ENCODE peak calls at places on chromosomes 16 and 17, in four cellular contexts. E is T follicular helper cell, D is HEK293T, U is cardiac fibroblast. Y is an unnamed sample.

GRCh38 chr17:76384987-76385891 is 830 bp downstream of the SPHK1 start:
- DNase-seq in E (peak), D (no peak), U (peak), Y (peak)

GRCh38 chr17:16465861-16466338 is 26.1 kb downstream of the LRRC75A start:
- DNase-seq in E (no peak), D (no peak), U (no peak), Y (no peak)

GRCh38 chr16:72927199-72928088 is 120.5 kb downstream of the ZFHX3 start:
- DNase-seq in E (no peak), D (peak), U (peak), Y (no peak)

GRCh38 chr16:68200120-68200783 is 35.7 kb downstream of the ESRP2 start:
- DNase-seq in E (no peak), D (peak), U (peak), Y (no peak)

GRCh38 chr16:77195411-77195810 is 3.8 kb upstream of the SYCE1L start:
- DNase-seq in E (no peak), D (no peak), U (no peak), Y (no peak)

GRCh38 chr17:77494664-77495435 is 354.1 kb downstream of the SEC14L1 start:
- DNase-seq in E (peak), D (peak), U (peak), Y (peak)

GRCh38 chr17:41020346-41020745 is 6.7 kb downstream of the KRTAP1-5 start:
- DNase-seq in E (no peak), D (no peak), U (no peak), Y (no peak)

GRCh38 chr16:14527411-14528044 is 102.5 kb downstream of the PARN start:
- DNase-seq in E (no peak), D (no peak), U (peak), Y (no peak)

GRCh38 chr16:58843675-58844074 is 109.6 kb upstream of the GOT2 start:
- DNase-seq in E (no peak), D (no peak), U (peak), Y (peak)